ENCODE peak calls at places on chromosomes 16 and 17, in four cellular contexts. D is transverse colon, C is sciatic nerve, O is fibroblast of the conjunctiva. F is an unnamed sample.

GRCh38 chr17:13244511-13244910 is 226.7 kb upstream of the ELAC2 start:
- DNase-seq in D (no peak), C (no peak), O (peak), F (no peak)

GRCh38 chr16:47774661-47775060 is 313.5 kb downstream of the PHKB start:
- DNase-seq in D (peak), C (no peak), O (no peak), F (no peak)

GRCh38 chr17:7883781-7884386 is 4.7 kb upstream of the CHD3 start:
- DNase-seq in D (no peak), C (no peak), O (no peak), F (peak)

GRCh38 chr16:49527621-49528020 is 154.0 kb downstream of the C16orf78 start:
- DNase-seq in D (no peak), C (no peak), O (no peak), F (no peak)

GRCh38 chr16:593406-593805 is 3.5 kb downstream of the RAB40C start:
- DNase-seq in D (peak), C (no peak), O (no peak), F (no peak)

GRCh38 chr16:48720266-48720665 is 110.3 kb upstream of the N4BP1 start:
- DNase-seq in D (no peak), C (no peak), O (no peak), F (peak)

GRCh38 chr17:4544656-4545216 is 10.4 kb downstream of the MYBBP1A start:
- DNase-seq in D (no peak), C (no peak), O (no peak), F (no peak)

GRCh38 chr16:27726621-27727275 is 176.8 kb downstream of the KATNIP start:
- DNase-seq in D (no peak), C (no peak), O (peak), F (no peak)

GRCh38 chr17:332558-333322 is 19.9 kb downstream of the RPH3AL start:
- DNase-seq in D (no peak), C (peak), O (no peak), F (no peak)

GRCh38 chr17:43599046-43599395 is 52.9 kb upstream of the ETV4 start:
- DNase-seq in D (no peak), C (no peak), O (no peak), F (no peak)

GRCh38 chr17:58301504-58302150 is 20.9 kb upstream of the MPO start:
- DNase-seq in D (no peak), C (no peak), O (no peak), F (no peak)

GRCh38 chr16:85134794-85135153 is 22.5 kb upstream of the CIBAR2 start:
- DNase-seq in D (no peak), C (no peak), O (no peak), F (no peak)

GRCh38 chr16:15946257-15947044 is 3.0 kb upstream of the ABCC1 start:
- DNase-seq in D (no peak), C (no peak), O (peak), F (no peak)

GRCh38 chr16:84937196-84937935 is 74.0 kb downstream of the ZDHHC7 start:
- DNase-seq in D (no peak), C (no peak), O (no peak), F (no peak)

GRCh38 chr17:62824290-62825135 is 16.4 kb upstream of the MARCHF10 start:
- DNase-seq in D (no peak), C (no peak), O (peak), F (no peak)

GRCh38 chr17:55487727-55488436 is 23.4 kb downstream of the SMIM36 start:
- DNase-seq in D (no peak), C (no peak), O (no peak), F (no peak)

GRCh38 chr16:79897444-79898146 is 297.1 kb upstream of the MAF start:
- DNase-seq in D (peak), C (no peak), O (no peak), F (no peak)

GRCh38 chr17:43900858-43901754 is 6.2 kb downstream of the MPP2 start:
- DNase-seq in D (no peak), C (no peak), O (no peak), F (no peak)

GRCh38 chr17:17783825-17784598 is 52.8 kb downstream of the SREBF1 start:
- DNase-seq in D (peak), C (peak), O (no peak), F (no peak)

GRCh38 chr16:70656712-70657263 is 10.4 kb downstream of the IL34 start:
- DNase-seq in D (no peak), C (no peak), O (no peak), F (no peak)

GRCh38 chr16:1772908-1773702 is at the start of gene MRPS34:
- DNase-seq in D (peak), C (peak), O (peak), F (peak)

GRCh38 chr17:43545383-43545632 is 832 bp downstream of the ETV4 start:
- DNase-seq in D (peak), C (no peak), O (no peak), F (peak)

GRCh38 chr17:76417499-76418143 is 33.2 kb downstream of the SPHK1 start:
- DNase-seq in D (no peak), C (no peak), O (no peak), F (no peak)

GRCh38 chr17:2688351-2689342 is 22.9 kb downstream of the CLUH start:
- DNase-seq in D (no peak), C (peak), O (no peak), F (peak)

GRCh38 chr16:11675561-11676511 is 7.6 kb downstream of the SNN start:
- DNase-seq in D (peak), C (no peak), O (no peak), F (no peak)

GRCh38 chr16:2779978-2780898 is 3.2 kb upstream of the ELOB start:
- DNase-seq in D (peak), C (peak), O (no peak), F (no peak)

GRCh38 chr17:75595919-75596310 is 8.3 kb downstream of the MYO15B start:
- DNase-seq in D (no peak), C (no peak), O (no peak), F (no peak)

GRCh38 chr17:14793237-14793636 is 471.9 kb downstream of the PMP22 start:
- DNase-seq in D (no peak), C (no peak), O (no peak), F (no peak)

GRCh38 chr16:50473375-50473945 is 74.7 kb upstream of the NKD1 start:
- DNase-seq in D (no peak), C (peak), O (no peak), F (no peak)

GRCh38 chr17:9206160-9206988 is 185.1 kb downstream of the NTN1 start:
- DNase-seq in D (no peak), C (no peak), O (no peak), F (no peak)

GRCh38 chr16:56807011-56807675 is 57.9 kb upstream of the SLC12A3 start:
- DNase-seq in D (no peak), C (no peak), O (no peak), F (no peak)

GRCh38 chr16:585351-585750 is 4.5 kb upstream of the RAB40C start:
- DNase-seq in D (no peak), C (no peak), O (no peak), F (no peak)

GRCh38 chr17:935485-935884 is 44.1 kb downstream of the NXN start:
- DNase-seq in D (no peak), C (no peak), O (no peak), F (no peak)

GRCh38 chr17:1047177-1047885 is 50.4 kb downstream of the TIMM22 start:
- DNase-seq in D (no peak), C (no peak), O (no peak), F (no peak)

GRCh38 chr17:55735784-55736405 is 13.2 kb upstream of the TMEM100 start:
- DNase-seq in D (peak), C (no peak), O (peak), F (peak)

GRCh38 chr16:66054095-66054494 is 312.4 kb upstream of the CDH5 start:
- DNase-seq in D (no peak), C (no peak), O (no peak), F (no peak)

GRCh38 chr17:75367312-75367711 is 38.2 kb downstream of the GRB2 start:
- DNase-seq in D (no peak), C (no peak), O (no peak), F (no peak)

F was measured in GM20000.